ENCODE peak calls at places on chromosomes 4 and X, in seven cellular contexts. E, V, D, X, F, A and G are unnamed samples.
A peak's percentile ranks its signal among the peaks of the same experiment; 100 is the strongest.

GRCh38 chr4:135277980-135278315 is 1076.4 kb upstream of the PABPC4L start:
- DNase-seq in E (no peak), V (no peak), D (no peak), X (no peak), F (no peak), A (no peak), G (no peak)

GRCh38 chr4:95250544-95251137 is 298.1 kb downstream of the UNC5C start:
- DNase-seq in E (no peak), V (peak; percentile 49), D (no peak), X (no peak), F (no peak), A (no peak), G (no peak)

GRCh38 chrX:103446665-103447302 is 70.4 kb downstream of the BEX3 start:
- DNase-seq in E (no peak), V (peak; percentile 45), D (peak; percentile 36), X (no peak), F (no peak), A (no peak), G (no peak)

GRCh38 chr4:41196633-41197332 is 17.6 kb downstream of the APBB2 start:
- DNase-seq in E (no peak), V (no peak), D (no peak), X (no peak), F (no peak), A (no peak), G (no peak)

GRCh38 chr4:47349323-47349722 is 114.2 kb downstream of the COMMD8 start:
- DNase-seq in E (peak; percentile 41), V (no peak), D (peak; percentile 63), X (no peak), F (no peak), A (no peak), G (peak; percentile 31)

GRCh38 chr4:17323619-17324400 is 188.1 kb downstream of the QDPR start:
- DNase-seq in E (no peak), V (no peak), D (no peak), X (no peak), F (no peak), A (no peak), G (peak; percentile 14)

GRCh38 chrX:40054793-40055192 is 43.0 kb downstream of the BCOR start:
- DNase-seq in E (no peak), V (no peak), D (no peak), X (no peak), F (no peak), A (no peak), G (no peak)

GRCh38 chr4:3413217-3413671 is 28.5 kb upstream of the HGFAC start:
- DNase-seq in E (no peak), V (no peak), D (no peak), X (no peak), F (no peak), A (no peak), G (no peak)

GRCh38 chrX:31333181-31333831 is 261.5 kb upstream of the FTHL17 start:
- DNase-seq in E (no peak), V (peak; percentile 36), D (peak; percentile 85), X (no peak), F (no peak), A (no peak), G (peak; percentile 49)

GRCh38 chr4:111959202-111959601 is 186.1 kb upstream of the FAM241A start:
- DNase-seq in E (no peak), V (peak; percentile 34), D (peak; percentile 59), X (no peak), F (no peak), A (no peak), G (no peak)

GRCh38 chr4:184548651-184549341 is 74.4 kb upstream of the IRF2 start:
- DNase-seq in E (no peak), V (no peak), D (no peak), X (peak; percentile 85), F (no peak), A (no peak), G (no peak)

GRCh38 chrX:11382935-11383334 is 89.7 kb downstream of the AMELX start:
- DNase-seq in E (no peak), V (no peak), D (no peak), X (no peak), F (no peak), A (no peak), G (no peak)

GRCh38 chrX:41119803-41120202 is 34.6 kb downstream of the USP9X start:
- DNase-seq in E (no peak), V (no peak), D (no peak), X (no peak), F (no peak), A (no peak), G (no peak)

GRCh38 chrX:107934262-107934661 is 47.9 kb downstream of the TEX13B start:
- DNase-seq in E (no peak), V (no peak), D (no peak), X (no peak), F (no peak), A (no peak), G (no peak)

GRCh38 chr4:187017156-187017555 is 293.5 kb upstream of the FAT1 start:
- DNase-seq in E (no peak), V (no peak), D (no peak), X (no peak), F (no peak), A (peak; percentile 40), G (no peak)

GRCh38 chr4:32569844-32570243 is 1849.7 kb downstream of the PCDH7 start:
- DNase-seq in E (no peak), V (no peak), D (peak; percentile 10), X (no peak), F (no peak), A (no peak), G (no peak)

GRCh38 chrX:70132877-70133302 is 357 bp upstream of the IGBP1 start:
- DNase-seq in E (no peak), V (no peak), D (no peak), X (no peak), F (no peak), A (no peak), G (no peak)

GRCh38 chr4:39541987-39542632 is 14.9 kb upstream of the UGDH start:
- DNase-seq in E (no peak), V (no peak), D (peak; percentile 72), X (no peak), F (no peak), A (no peak), G (no peak)

GRCh38 chrX:262391-262909 is 18.7 kb upstream of the PLCXD1 start:
- DNase-seq in E (no peak), V (no peak), D (no peak), X (no peak), F (no peak), A (no peak), G (no peak)